ENCODE peak calls at places on chromosomes 13 and 19, in eight cellular contexts. T, C, A, M, O, Q, I and V are unnamed samples.
A peak's percentile ranks its signal among the peaks of the same experiment; 100 is the strongest.

GRCh38 chr13:92512852-92513251 is 713.8 kb upstream of the GPC6 start:
- DNase-seq in C (no peak), A (no peak), O (no peak), T (no peak), Q (no peak), M (no peak), I (peak; percentile 2), V (no peak)

GRCh38 chr19:39413269-39413902 is 917 bp downstream of the PLEKHG2 start:
- DNase-seq in O (no peak), T (peak; percentile 82), I (peak; percentile 52), C (peak; percentile 73), M (peak; percentile 61), Q (peak; percentile 75), A (peak; percentile 69), V (peak; percentile 88)

GRCh38 chr19:3670258-3670795 is 29.9 kb downstream of the PIP5K1C start:
- DNase-seq in C (peak; percentile 78), T (peak; percentile 91), I (no peak), M (peak; percentile 90), A (no peak), Q (peak; percentile 71), O (no peak), V (peak; percentile 96)

GRCh38 chr19:40639638-40639982 is 38.4 kb downstream of the LTBP4 start:
- DNase-seq in A (no peak), Q (no peak), T (peak; percentile 40), C (no peak), M (no peak), O (no peak), I (no peak), V (no peak)

GRCh38 chr19:11024259-11024658 is 63.4 kb downstream of the SMARCA4 start:
- DNase-seq in I (no peak), C (peak; percentile 55), O (no peak), M (no peak), A (no peak), Q (no peak), T (no peak), V (no peak)

GRCh38 chr19:9819590-9819898 is 665 bp upstream of the FBXL12 start:
- DNase-seq in A (no peak), M (no peak), I (no peak), O (no peak), C (no peak), T (no peak), Q (no peak), V (no peak)

GRCh38 chr13:83929147-83929546 is 46.9 kb upstream of the SLITRK1 start:
- DNase-seq in I (no peak), A (no peak), Q (no peak), T (no peak), O (no peak), M (no peak), C (no peak), V (no peak)

GRCh38 chr19:32858155-32858554 is 11.4 kb downstream of the SLC7A9 start:
- DNase-seq in T (no peak), I (no peak), C (no peak), O (no peak), M (no peak), Q (peak; percentile 29), A (no peak), V (no peak)

GRCh38 chr19:39843919-39844793 is 2.0 kb downstream of the FBL start:
- DNase-seq in T (no peak), A (no peak), M (no peak), Q (no peak), I (peak; percentile 66), C (no peak), O (no peak), V (no peak)

GRCh38 chr19:44645407-44646048 is 1.8 kb downstream of the PVR start:
- DNase-seq in O (no peak), T (no peak), A (peak; percentile 11), I (no peak), C (no peak), Q (no peak), M (no peak), V (no peak)

GRCh38 chr13:107351305-107351704 is 783.4 kb upstream of the ARGLU1 start:
- DNase-seq in M (no peak), I (no peak), O (no peak), C (no peak), A (no peak), T (no peak), Q (no peak), V (no peak)

GRCh38 chr19:16367269-16367683 is 42.6 kb downstream of the KLF2 start:
- DNase-seq in Q (peak; percentile 83), M (no peak), I (peak; percentile 78), C (no peak), A (peak; percentile 54), T (no peak), O (no peak), V (no peak)

GRCh38 chr13:37715606-37716015 is 117.0 kb upstream of the POSTN start:
- DNase-seq in C (no peak), T (no peak), O (no peak), Q (no peak), I (no peak), M (no peak), A (no peak), V (peak; percentile 66)

DNA sequence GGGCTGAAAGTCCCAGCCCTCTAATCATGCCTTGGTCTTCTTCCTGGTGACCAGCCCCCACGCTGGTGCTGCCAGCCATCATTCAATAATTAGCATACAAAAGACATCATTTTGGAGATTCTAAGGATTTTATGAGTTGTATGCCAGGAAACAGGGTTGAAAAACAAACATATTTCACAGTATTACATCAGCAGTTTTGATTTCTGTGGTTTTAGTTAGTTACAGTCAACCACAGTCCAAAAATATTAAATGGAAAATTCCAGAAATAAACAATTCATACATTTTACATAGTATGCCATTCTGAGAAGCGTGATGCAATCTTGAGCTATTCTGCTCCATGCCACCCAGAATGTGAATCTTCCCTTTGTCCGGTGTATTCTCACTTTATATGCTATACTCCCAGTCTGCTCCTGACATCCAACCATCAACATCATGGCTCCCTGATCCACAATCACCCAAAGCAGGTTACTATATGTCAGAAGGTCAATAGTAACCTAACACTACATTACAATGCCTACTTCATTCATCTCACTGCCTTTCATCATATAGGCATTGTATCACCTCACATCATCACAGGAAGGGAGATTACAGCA is 49.2 kb downstream of the STOML3 start:
- DNase-seq in T (no peak), I (no peak), C (no peak), Q (no peak), O (no peak), M (no peak), A (no peak), V (no peak)
- H3K4me1 ChIP-seq in T (no peaks in the 10 kb centered on the region), I (no peaks in the 10 kb centered on the region), C (no peaks in the 10 kb centered on the region), Q (no peaks in the 10 kb centered on the region), O (no peaks in the 10 kb centered on the region), M (no peaks in the 10 kb centered on the region), A (no peaks in the 10 kb centered on the region), V (no peaks in the 10 kb centered on the region)

GRCh38 chr19:17946965-17947784 is 14.4 kb downstream of the CCDC124 start:
- DNase-seq in C (peak; percentile 27), O (no peak), I (no peak), T (no peak), Q (peak; percentile 62), M (no peak), A (no peak), V (no peak)

GRCh38 chr19:17949956-17950309 is 17.0 kb upstream of the KCNN1 start:
- DNase-seq in C (no peak), Q (no peak), A (no peak), I (no peak), M (no peak), T (no peak), O (no peak), V (no peak)

GRCh38 chr19:17947815-17948473 is 15.1 kb downstream of the CCDC124 start:
- DNase-seq in I (peak; percentile 98), Q (peak; percentile 94), A (peak; percentile 92), M (peak; percentile 84), C (peak; percentile 90), T (peak; percentile 93), O (no peak), V (peak; percentile 45)

GRCh38 chr19:17948967-17949930 is 16.4 kb downstream of the CCDC124 start:
- DNase-seq in C (no peak), M (no peak), I (peak; percentile 30), T (no peak), O (no peak), Q (no peak), A (no peak), V (no peak)

DNA sequence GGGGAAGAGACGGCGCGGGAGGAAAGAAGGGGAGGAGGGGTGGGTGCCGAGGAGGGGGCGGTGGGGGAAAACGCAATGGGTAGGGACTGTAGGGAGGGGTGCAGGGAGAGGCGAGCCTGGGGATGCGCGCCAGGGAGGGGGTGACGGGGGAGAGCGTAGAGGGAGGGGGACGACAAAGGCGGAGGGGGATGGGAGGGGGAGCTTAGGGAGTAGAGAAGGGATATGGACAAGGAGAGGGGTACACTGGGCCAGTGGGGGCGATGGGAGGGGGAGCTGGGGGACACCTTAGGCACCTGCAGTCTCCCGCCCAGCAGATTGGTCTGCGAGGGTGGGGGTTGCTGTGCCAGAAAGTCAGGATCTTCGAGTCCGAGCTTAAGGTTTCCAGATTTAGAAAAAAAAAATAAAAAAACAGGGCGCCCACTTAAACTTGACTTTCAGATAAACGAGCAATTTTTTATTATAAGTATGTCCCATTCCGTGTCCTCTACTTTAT is 15.7 kb downstream of the CCDC124 start:
- DNase-seq in Q (no peak), C (no peak), O (no peak), I (no peak), M (no peak), T (peak; percentile 30), A (no peak), V (no peak)
- H3K27ac ChIP-seq in Q (peak overlapping the region; percentile 71), C (no peak overlapping the region), O (peak overlapping the region; percentile 57), I (peak overlapping the region; percentile 25), M (no peak overlapping the region), T (no peak overlapping the region), A (no peak overlapping the region), V (no peak overlapping the region)

GRCh38 chr19:45883881-45884681 is 1.9 kb downstream of the IRF2BP1 start:
- DNase-seq in A (no peak), I (no peak), Q (no peak), C (no peak), M (no peak), T (no peak), O (no peak), V (no peak)

GRCh38 chr19:45882652-45883585 is 3.0 kb downstream of the IRF2BP1 start:
- DNase-seq in Q (peak; percentile 93), A (peak; percentile 90), C (peak; percentile 82), O (no peak), I (peak; percentile 91), T (peak; percentile 81), M (peak; percentile 82), V (peak; percentile 87)

GRCh38 chr19:45884682-45885555 is 1.0 kb downstream of the IRF2BP1 start:
- DNase-seq in M (peak; percentile 46), Q (no peak), C (no peak), I (no peak), O (no peak), A (no peak), T (peak; percentile 36), V (no peak)

GRCh38 chr19:45881909-45882528 is 3.9 kb downstream of the IRF2BP1 start:
- DNase-seq in I (peak; percentile 30), A (no peak), M (no peak), O (no peak), C (no peak), T (no peak), Q (peak; percentile 54), V (no peak)

DNA sequence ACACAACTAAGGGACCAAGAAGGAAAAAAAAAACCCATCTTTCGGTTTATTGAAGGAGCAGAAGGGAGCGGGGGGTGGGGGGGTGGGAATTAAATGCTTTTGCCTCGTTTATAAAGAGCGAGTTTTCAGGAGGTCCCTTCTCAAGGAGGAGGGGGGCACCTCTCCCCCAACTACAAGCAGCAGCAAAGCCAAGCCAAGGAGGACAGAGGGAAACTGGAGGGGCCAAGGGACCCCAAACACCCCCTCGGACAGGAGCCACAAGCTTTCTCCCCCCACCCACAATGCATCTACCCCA is 2.4 kb downstream of the IRF2BP1 start:
- DNase-seq in A (no peak), I (no peak), Q (no peak), M (no peak), O (no peak), C (no peak), T (no peak), V (no peak)
- TF ChIP-seq CTCF in A (no peak), I (no peak), Q (peak; percentile 17), M (no peak), O (no peak), C (no peak), T (no peak), V (no peak)

GRCh38 chr19:7920520-7921301 is 573 bp downstream of the SNAPC2 start:
- DNase-seq in A (peak; percentile 100), O (peak; percentile 99), T (peak; percentile 99), M (peak; percentile 99), C (peak; percentile 100), Q (peak; percentile 100), I (peak; percentile 98), V (peak; percentile 96)
- H3K4me1 ChIP-seq in A (peaks cover 58% of the 10 kb centered on the region), O (peaks cover 82% of the 10 kb centered on the region), T (peaks cover 44% of the 10 kb centered on the region), M (peaks cover 41% of the 10 kb centered on the region), C (peaks cover 24% of the 10 kb centered on the region), Q (peaks cover 19% of the 10 kb centered on the region), I (peaks cover 16% of the 10 kb centered on the region), V (peaks cover 44% of the 10 kb centered on the region)